ENCODE peak calls at places on chromosome X, in eight cellular contexts. O is AG09309, V is dorsolateral prefrontal cortex, P is body of pancreas, E is esophagus squamous epithelium, C is IMR-90, I is cardiac muscle cell, K is cardiac fibroblast. S is an unnamed sample.

GRCh38 chrX:153989971-153990655 is 17.6 kb downstream of the TMEM187 start:
- DNase-seq in E (no peak), C (no peak), K (no peak), V (no peak), I (no peak), P (no peak), O (no peak), S (no peak)

GRCh38 chrX:11059923-11060322 is 51.2 kb upstream of the HCCS start:
- DNase-seq in P (no peak), C (peak), K (no peak), V (no peak), I (no peak), O (no peak), E (no peak), S (no peak)

GRCh38 chrX:14356401-14356800 is 172.9 kb upstream of the GLRA2 start:
- DNase-seq in V (no peak), O (peak), K (no peak), E (no peak), I (no peak), P (no peak), C (no peak), S (no peak)

GRCh38 chrX:155745792-155746191 is 133.0 kb upstream of the TMLHE start:
- DNase-seq in V (no peak), P (peak), C (peak), E (no peak), O (no peak), K (peak), I (peak), S (no peak)

GRCh38 chrX:148135738-148136137 is 154.6 kb downstream of the FMR1NB start:
- DNase-seq in P (no peak), I (peak), V (no peak), K (peak), E (no peak), C (no peak), O (no peak), S (no peak)

GRCh38 chrX:40174594-40175415 is 77.0 kb upstream of the BCOR start:
- DNase-seq in V (no peak), K (peak), C (no peak), O (no peak), P (peak), I (peak), E (no peak), S (peak)

GRCh38 chrX:70479197-70479969 is 34.7 kb downstream of the DLG3 start:
- DNase-seq in K (peak), V (no peak), P (no peak), I (peak), O (peak), E (no peak), C (peak), S (no peak)

GRCh38 chrX:11666180-11666579 is 460 bp upstream of the ARHGAP6 start:
- DNase-seq in O (no peak), V (no peak), I (peak), K (peak), C (no peak), E (no peak), P (no peak), S (peak)

GRCh38 chrX:2748171-2748814 is 3.5 kb upstream of the XG start:
- DNase-seq in P (no peak), O (no peak), E (no peak), V (no peak), I (peak), C (no peak), K (no peak), S (no peak)

GRCh38 chrX:106612403-106612789 is 618 bp downstream of the RADX start:
- DNase-seq in K (no peak), I (no peak), C (no peak), E (no peak), O (no peak), V (no peak), P (no peak), S (no peak)

GRCh38 chrX:96372313-96373046 is 312.2 kb upstream of the DIAPH2 start:
- DNase-seq in P (peak), V (no peak), C (peak), I (peak), K (peak), E (no peak), O (peak), S (peak)

GRCh38 chrX:15293471-15293870 is 22.0 kb downstream of the ASB11 start:
- DNase-seq in K (no peak), V (no peak), O (no peak), C (no peak), P (no peak), I (peak), E (no peak), S (no peak)

GRCh38 chrX:13938053-13938765 is 91.5 kb downstream of the GEMIN8 start:
- DNase-seq in P (peak), V (peak), I (peak), O (no peak), C (peak), K (no peak), E (no peak), S (peak)

GRCh38 chrX:78024349-78025108 is 55.1 kb upstream of the PGAM4 start:
- DNase-seq in O (no peak), E (no peak), V (no peak), I (peak), K (peak), P (peak), C (peak), S (peak)

GRCh38 chrX:123993326-123993725 is 31.8 kb downstream of the STAG2 start:
- DNase-seq in C (peak), O (peak), E (no peak), V (no peak), K (peak), P (no peak), I (peak), S (no peak)

GRCh38 chrX:72128881-72129280 is 2.8 kb downstream of the RTL5 start:
- DNase-seq in P (no peak), O (no peak), V (no peak), E (no peak), C (no peak), I (peak), K (no peak), S (peak)

GRCh38 chrX:53072418-53073114 is 9.6 kb upstream of the TSPYL2 start:
- DNase-seq in V (no peak), K (no peak), I (no peak), O (no peak), P (no peak), C (no peak), E (no peak), S (no peak)

GRCh38 chrX:107669885-107670628 is 41.7 kb downstream of the PRPS1 start:
- DNase-seq in E (no peak), K (no peak), C (no peak), O (no peak), V (no peak), P (no peak), I (no peak), S (no peak)

GRCh38 chrX:13283968-13284914 is 35.6 kb downstream of the ATXN3L start:
- DNase-seq in O (peak), I (peak), P (no peak), E (no peak), K (peak), V (no peak), C (peak), S (no peak)

GRCh38 chrX:136909119-136909705 is 28.7 kb upstream of the RBMX start:
- DNase-seq in C (peak), V (peak), O (no peak), I (peak), E (peak), P (peak), K (peak), S (peak)

GRCh38 chrX:118261136-118261535 is 84.8 kb upstream of the WDR44 start:
- DNase-seq in C (no peak), P (no peak), E (no peak), V (no peak), I (no peak), O (no peak), K (no peak), S (no peak)

GRCh38 chrX:18649498-18649951 is 22.4 kb downstream of the RS1 start:
- DNase-seq in K (no peak), C (no peak), E (no peak), O (no peak), P (no peak), I (no peak), V (no peak), S (no peak)

GRCh38 chrX:80879916-80880315 is 70.2 kb upstream of the BRWD3 start:
- DNase-seq in P (no peak), K (no peak), O (peak), V (no peak), I (no peak), C (peak), E (no peak), S (no peak)

GRCh38 chrX:49061490-49061889 is 2.7 kb downstream of the CCDC120 start:
- DNase-seq in C (no peak), I (no peak), O (no peak), V (no peak), E (no peak), K (no peak), P (no peak), S (no peak)

GRCh38 chrX:108299101-108299591 is 139.1 kb downstream of the COL4A6 start:
- DNase-seq in O (no peak), E (no peak), P (no peak), C (peak), I (peak), V (no peak), K (peak), S (peak)

GRCh38 chrX:103792916-103793540 is 16.4 kb downstream of the PLP1 start:
- DNase-seq in K (peak), E (no peak), V (no peak), O (peak), C (peak), I (peak), P (no peak), S (no peak)

GRCh38 chrX:23901805-23902204 is 5.9 kb downstream of the APOO start:
- DNase-seq in V (no peak), I (peak), C (peak), P (peak), K (peak), E (peak), O (no peak), S (peak)

GRCh38 chrX:51395807-51396728 is 63.4 kb downstream of the NUDT10 start:
- DNase-seq in O (no peak), C (no peak), V (no peak), I (peak), E (no peak), K (no peak), P (peak), S (peak)
- TF ChIP-seq CTCF in O (no peak), C (peak), V (peak), I (peak), E (peak), K (no peak), P (no peak), S (no peak)

GRCh38 chrX:316351-317325 is 2.0 kb downstream of the GTPBP6 start:
- DNase-seq in I (no peak), C (no peak), K (no peak), E (no peak), V (no peak), O (no peak), P (no peak), S (no peak)
- H3K4me3 ChIP-seq in I (no peak), C (no peak), K (no peak), E (no peak), V (no peak), O (no peak), P (no peak), S (peak)

DNA sequence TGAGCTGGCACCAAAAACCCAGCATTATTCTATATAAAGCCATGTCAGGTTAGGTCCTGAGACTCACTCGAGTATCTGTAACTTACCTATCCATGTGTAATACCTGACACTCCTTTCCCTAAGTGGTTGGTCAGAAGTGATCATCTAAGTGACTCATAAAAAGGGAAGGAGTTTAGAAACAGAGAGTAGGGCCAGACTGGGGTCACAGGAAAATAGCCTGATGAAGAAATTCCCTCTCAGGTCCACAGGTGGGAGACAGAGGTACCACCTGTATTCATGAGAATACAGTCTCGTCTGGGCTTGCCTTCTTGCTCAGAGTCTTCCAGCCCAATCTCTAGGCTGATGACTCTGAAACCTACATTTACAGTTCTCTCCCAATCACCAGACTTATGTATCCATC is 161.8 kb upstream of the MAP3K15 start:
- DNase-seq in P (no peak), I (no peak), V (no peak), K (no peak), O (no peak), C (no peak), E (no peak), S (no peak)
- TF ChIP-seq CTCF in P (no peak), I (no peak), V (no peak), K (no peak), O (no peak), C (no peak), E (no peak), S (no peak)

DNA sequence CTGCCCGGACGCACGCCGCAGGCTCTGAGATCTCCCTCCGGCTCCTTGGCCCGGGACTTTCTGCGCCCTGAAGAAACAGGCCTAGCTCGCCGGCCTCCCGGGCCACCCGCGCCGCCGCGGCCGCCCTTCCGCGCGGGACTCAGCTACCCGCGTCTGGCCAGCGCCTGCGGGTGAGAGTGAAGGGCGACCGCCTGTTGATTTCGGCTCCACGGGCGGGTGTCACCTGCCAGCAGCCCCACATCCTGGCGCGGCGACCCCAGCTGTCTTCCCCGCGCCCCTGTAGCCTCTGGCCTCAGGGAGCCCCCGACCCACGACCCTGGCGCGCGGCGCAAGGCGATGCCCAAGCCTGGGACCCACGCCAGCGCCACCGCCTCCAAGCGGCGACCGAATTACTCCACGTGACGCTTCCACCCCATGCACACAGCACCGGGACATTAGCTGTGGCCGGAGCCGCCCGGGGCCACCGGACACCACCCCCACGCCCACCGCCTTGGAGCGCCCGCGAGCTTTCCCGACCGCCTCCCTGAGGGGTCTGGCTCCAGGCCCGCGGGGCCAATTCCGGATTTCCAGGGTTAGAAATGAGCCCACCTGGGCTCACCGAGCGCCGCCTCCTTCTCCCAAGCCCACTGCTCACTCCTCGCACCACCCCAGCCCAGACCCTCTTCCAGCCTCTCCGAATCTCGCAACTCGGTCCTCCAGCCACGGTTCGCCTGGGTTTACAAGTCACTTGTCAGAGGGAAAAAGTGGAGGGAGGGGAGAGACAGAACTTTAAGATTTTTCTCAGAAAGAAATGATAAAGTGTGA is 10.2 kb downstream of the ARX start:
- DNase-seq in I (no peak), P (no peak), E (no peak), V (no peak), K (no peak), C (no peak), O (no peak), S (no peak)
- H3K4me3 ChIP-seq in I (peak), P (no peak), E (no peak), V (no peak), K (no peak), C (peak), O (peak), S (no peak)

S was measured in GM12865.